ENCODE peak calls at places on chromosomes 16 and 17, in six cellular contexts. One of them, this sample, is unnamed.

GRCh38 chr16:67019171-67019570 is 9.8 kb upstream of the CBFB start:
- DNase-seq in HFFc6: no peak
- DNase-seq in lower leg skin: no peak
- DNase-seq in C1 segment of cervical spinal cord: no peak
- DNase-seq in EL: no peak
- DNase-seq in GM04503: no peak
- DNase-seq in this sample: peak; percentile 45

GRCh38 chr17:57001541-57001940 is 23.6 kb downstream of the SCPEP1 start:
- DNase-seq in EL: no peak
- DNase-seq in GM04503: no peak
- DNase-seq in C1 segment of cervical spinal cord: no peak
- DNase-seq in HFFc6: no peak
- DNase-seq in lower leg skin: no peak
- DNase-seq in this sample: peak; percentile 7

GRCh38 chr16:65867276-65867990 is 499.1 kb upstream of the CDH5 start:
- DNase-seq in lower leg skin: no peak
- DNase-seq in C1 segment of cervical spinal cord: no peak
- DNase-seq in HFFc6: no peak
- DNase-seq in EL: no peak
- DNase-seq in GM04503: no peak
- DNase-seq in this sample: no peak

GRCh38 chr17:81807839-81808238 is 3.9 kb downstream of the GCGR start:
- DNase-seq in GM04503: no peak
- DNase-seq in lower leg skin: no peak
- DNase-seq in C1 segment of cervical spinal cord: no peak
- DNase-seq in HFFc6: no peak
- DNase-seq in EL: no peak
- DNase-seq in this sample: no peak

GRCh38 chr16:54647731-54648221 is 282.9 kb upstream of the IRX5 start:
- DNase-seq in HFFc6: no peak
- DNase-seq in lower leg skin: peak; percentile 33
- DNase-seq in GM04503: peak; percentile 50
- DNase-seq in EL: no peak
- DNase-seq in C1 segment of cervical spinal cord: no peak
- DNase-seq in this sample: no peak

GRCh38 chr17:4054446-4054845 is 88.4 kb downstream of the ZZEF1 start:
- DNase-seq in lower leg skin: no peak
- DNase-seq in EL: no peak
- DNase-seq in HFFc6: no peak
- DNase-seq in GM04503: no peak
- DNase-seq in C1 segment of cervical spinal cord: no peak
- DNase-seq in this sample: no peak

GRCh38 chr16:80586476-80586875 is 45.7 kb downstream of the DYNLRB2 start:
- DNase-seq in EL: peak; percentile 30
- DNase-seq in lower leg skin: no peak
- DNase-seq in GM04503: no peak
- DNase-seq in HFFc6: peak; percentile 50
- DNase-seq in C1 segment of cervical spinal cord: no peak
- DNase-seq in this sample: no peak

GRCh38 chr17:20174588-20175265 is 165.6 kb downstream of the SPECC1 start:
- DNase-seq in HFFc6: peak; percentile 44
- DNase-seq in EL: peak; percentile 83
- DNase-seq in C1 segment of cervical spinal cord: no peak
- DNase-seq in lower leg skin: no peak
- DNase-seq in GM04503: no peak
- DNase-seq in this sample: no peak

GRCh38 chr17:18235743-18236256 is 10.4 kb downstream of the LLGL1 start:
- DNase-seq in EL: peak; percentile 96
- DNase-seq in GM04503: no peak
- DNase-seq in lower leg skin: no peak
- DNase-seq in HFFc6: peak; percentile 91
- DNase-seq in C1 segment of cervical spinal cord: no peak
- DNase-seq in this sample: no peak

GRCh38 chr17:32007463-32008298 is 498 bp downstream of the LRRC37B start:
- DNase-seq in GM04503: no peak
- DNase-seq in C1 segment of cervical spinal cord: peak; percentile 44
- DNase-seq in lower leg skin: no peak
- DNase-seq in HFFc6: no peak
- DNase-seq in EL: peak; percentile 32
- DNase-seq in this sample: no peak

GRCh38 chr17:8922451-8922850 is 43.1 kb downstream of the PIK3R5 start:
- DNase-seq in GM04503: peak; percentile 92
- DNase-seq in lower leg skin: no peak
- DNase-seq in C1 segment of cervical spinal cord: no peak
- DNase-seq in HFFc6: peak; percentile 71
- DNase-seq in EL: peak; percentile 95
- DNase-seq in this sample: no peak

GRCh38 chr17:1985686-1986085 is 39.4 kb downstream of the RTN4RL1 start:
- DNase-seq in lower leg skin: no peak
- DNase-seq in C1 segment of cervical spinal cord: no peak
- DNase-seq in EL: no peak
- DNase-seq in GM04503: no peak
- DNase-seq in HFFc6: no peak
- DNase-seq in this sample: no peak

GRCh38 chr16:19104591-19104990 is 9.2 kb upstream of the ITPRIPL2 start:
- DNase-seq in GM04503: no peak
- DNase-seq in EL: no peak
- DNase-seq in C1 segment of cervical spinal cord: no peak
- DNase-seq in HFFc6: no peak
- DNase-seq in lower leg skin: no peak
- DNase-seq in this sample: no peak

GRCh38 chr16:67961551-67961957 is 6.9 kb downstream of the SLC12A4 start:
- DNase-seq in EL: no peak
- DNase-seq in GM04503: no peak
- DNase-seq in C1 segment of cervical spinal cord: no peak
- DNase-seq in lower leg skin: peak; percentile 68
- DNase-seq in HFFc6: no peak
- DNase-seq in this sample: no peak

GRCh38 chr17:44906987-44907681 is 7.9 kb upstream of the EFTUD2 start:
- DNase-seq in HFFc6: no peak
- DNase-seq in GM04503: no peak
- DNase-seq in EL: no peak
- DNase-seq in lower leg skin: no peak
- DNase-seq in C1 segment of cervical spinal cord: peak; percentile 38
- DNase-seq in this sample: no peak